ENCODE peak calls at places on chromosomes 2 and 18, in four cellular contexts. J is left lung, T is cardiac fibroblast, Z is endothelial cell. U is an unnamed sample.
A peak's percentile ranks its signal among the peaks of the same experiment; 100 is the strongest.

GRCh38 chr2:62526531-62527381 is 20.8 kb upstream of the TMEM17 start:
- DNase-seq in T (no peak), Z (no peak), J (no peak), U (no peak)

GRCh38 chr2:224723606-224724217 is 7.5 kb upstream of the CCDC195 start:
- DNase-seq in J (no peak), T (peak; percentile 6), Z (no peak), U (no peak)

GRCh38 chr2:209648714-209649113 is 122.9 kb upstream of the UNC80 start:
- DNase-seq in J (no peak), T (peak; percentile 83), Z (no peak), U (peak; percentile 28)

GRCh38 chr2:118994172-118994700 is 52.2 kb downstream of the MARCO start:
- DNase-seq in T (no peak), J (no peak), Z (no peak), U (no peak)

GRCh38 chr18:23719634-23720201 is 30.5 kb downstream of the LAMA3 start:
- DNase-seq in Z (no peak), T (peak; percentile 98), J (no peak), U (peak; percentile 99)

GRCh38 chr2:148594216-148594615 is 50.3 kb upstream of the EPC2 start:
- DNase-seq in J (no peak), T (no peak), Z (no peak), U (peak; percentile 91)

GRCh38 chr2:128028668-128029054 is 802 bp upstream of the SAP130 start:
- DNase-seq in J (no peak), T (peak; percentile 5), Z (no peak), U (peak; percentile 13)

GRCh38 chr2:134772493-134773169 is 53.8 kb upstream of the TMEM163 start:
- DNase-seq in J (no peak), T (no peak), Z (no peak), U (no peak)

GRCh38 chr2:28592481-28592880 is 96.6 kb downstream of the PLB1 start:
- DNase-seq in T (no peak), Z (no peak), J (no peak), U (no peak)

GRCh38 chr2:54490863-54491262 is 34.7 kb downstream of the SPTBN1 start:
- DNase-seq in Z (no peak), T (no peak), J (no peak), U (no peak)

DNA sequence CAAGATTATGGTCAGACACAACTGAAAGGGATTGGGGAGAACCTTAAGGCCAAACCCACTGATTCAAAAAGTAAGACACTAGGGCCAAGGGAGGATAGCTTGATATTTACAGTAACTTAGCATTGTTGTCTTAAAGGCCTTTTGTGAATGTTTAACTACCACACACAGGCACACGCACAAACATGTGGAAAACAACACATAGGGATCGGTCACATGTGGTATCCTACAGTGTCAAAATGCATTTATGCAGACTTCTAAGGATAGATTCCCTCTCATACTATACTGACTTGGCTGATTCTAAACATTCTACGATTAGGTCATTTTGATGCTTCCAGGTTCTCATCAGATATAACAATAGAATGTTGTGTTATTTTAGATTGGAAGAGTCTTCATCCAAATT is 638.9 kb upstream of the LRRTM1 start:
- DNase-seq in Z (no peak), T (no peak), J (no peak), U (no peak)
- TF ChIP-seq CTCF in Z (no peak), T (no peak), J (no peak), U (no peak)

GRCh38 chr2:60560734-60561649 is 7.5 kb upstream of the BCL11A start:
- DNase-seq in J (no peak), Z (no peak), T (peak; percentile 43), U (no peak)
- TF ChIP-seq CTCF in J (peak; percentile 36), Z (peak; percentile 75), T (peak; percentile 40), U (peak; percentile 71)

GRCh38 chr2:39696838-39697237 is 31.1 kb downstream of the TMEM178A start:
- DNase-seq in Z (no peak), T (peak; percentile 94), J (no peak), U (peak; percentile 50)
- TF ChIP-seq CTCF in Z (no peak), T (peak; percentile 32), J (peak; percentile 17), U (peak; percentile 73)

GRCh38 chr18:58581265-58581664 is 47.6 kb downstream of the ALPK2 start:
- DNase-seq in Z (no peak), J (no peak), T (peak; percentile 90), U (peak; percentile 82)
- TF ChIP-seq CTCF in Z (no peak), J (no peak), T (peak; percentile 26), U (peak; percentile 36)

GRCh38 chr2:168850846-168851245 is 39.4 kb downstream of the SPC25 start:
- DNase-seq in Z (no peak), T (no peak), J (no peak), U (no peak)

GRCh38 chr2:168848220-168848619 is 42.0 kb downstream of the SPC25 start:
- DNase-seq in Z (no peak), T (no peak), J (no peak), U (no peak)

GRCh38 chr2:168851674-168852320 is 38.4 kb downstream of the SPC25 start:
- DNase-seq in J (no peak), T (peak; percentile 77), Z (no peak), U (peak; percentile 79)

GRCh38 chr2:168852487-168852886 is 37.7 kb downstream of the SPC25 start:
- DNase-seq in J (no peak), T (no peak), Z (no peak), U (no peak)

DNA sequence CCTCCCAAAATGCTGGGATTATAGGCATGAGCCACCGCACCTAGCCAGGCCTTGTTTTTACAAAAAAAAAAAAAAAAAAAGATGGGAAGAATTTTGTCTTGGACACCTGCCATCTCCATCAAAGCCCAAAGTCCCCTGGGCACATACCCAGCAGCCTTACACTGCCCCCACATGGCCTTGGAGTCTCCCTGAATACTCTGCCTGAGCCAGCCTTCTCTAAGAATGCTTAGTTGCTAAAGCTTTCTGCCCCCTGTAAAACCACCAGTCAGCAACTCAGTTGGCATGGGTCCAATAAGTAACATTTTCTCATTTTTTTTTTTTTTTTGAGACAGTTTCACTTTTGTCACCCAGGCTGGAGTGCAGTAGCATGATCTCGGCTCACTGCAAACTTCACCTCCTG is 40.6 kb downstream of the SPC25 start:
- DNase-seq in T (peak; percentile 59), Z (peak; percentile 47), J (no peak), U (no peak)
- TF ChIP-seq CTCF in T (peak; percentile 19), Z (no peak), J (no peak), U (no peak)